ENCODE peak calls at places on chromosomes 3 and 15, in five cellular contexts. W is astrocyte, A is GM23248, M is PC-3, I is endodermal cell. P is an unnamed sample.
A peak's percentile ranks its signal among the peaks of the same experiment; 100 is the strongest.

GRCh38 chr3:172904817-172905479 is 154.4 kb downstream of the ECT2 start:
- DNase-seq in W (peak; percentile 74), A (no peak), M (no peak), I (peak; percentile 57), P (no peak)

GRCh38 chr3:130576571-130577266 is 59.7 kb downstream of the COL6A6 start:
- DNase-seq in W (peak; percentile 90), A (peak; percentile 65), M (no peak), I (no peak), P (peak; percentile 66)

GRCh38 chr3:190224466-190225185 is 97.6 kb downstream of the CLDN1 start:
- DNase-seq in W (peak; percentile 3), A (no peak), M (no peak), I (no peak), P (no peak)

GRCh38 chr3:32310336-32310735 is 71.9 kb downstream of the CMTM8 start:
- DNase-seq in W (no peak), A (no peak), M (no peak), I (no peak), P (no peak)

GRCh38 chr15:26772588-26773484 is at the start of gene GABRB3:
- DNase-seq in W (no peak), A (peak; percentile 12), M (no peak), I (peak; percentile 93), P (peak; percentile 9)

GRCh38 chr3:4850211-4850927 is 128.9 kb upstream of the BHLHE40 start:
- DNase-seq in W (peak; percentile 80), A (no peak), M (no peak), I (no peak), P (no peak)

GRCh38 chr15:31297880-31298456 is 28.7 kb upstream of the KLF13 start:
- DNase-seq in W (no peak), A (no peak), M (peak; percentile 31), I (peak; percentile 29), P (no peak)

GRCh38 chr3:71104090-71104489 is 479.4 kb downstream of the FOXP1 start:
- DNase-seq in W (peak; percentile 95), A (peak; percentile 84), M (peak; percentile 58), I (no peak), P (peak; percentile 85)

GRCh38 chr15:78298983-78299301 is 467 bp downstream of the SKIC8 start:
- DNase-seq in W (peak; percentile 18), A (peak; percentile 75), M (no peak), I (no peak), P (peak; percentile 57)

GRCh38 chr15:90142216-90143175 is 40.2 kb upstream of the IDH2 start:
- DNase-seq in W (no peak), A (no peak), M (no peak), I (no peak), P (no peak)

GRCh38 chr3:193970773-193971206 is 165.2 kb upstream of the HES1 start:
- DNase-seq in W (peak; percentile 71), A (no peak), M (peak; percentile 87), I (no peak), P (no peak)

GRCh38 chr3:99781761-99782160 is 35.9 kb upstream of the CMSS1 start:
- DNase-seq in W (peak; percentile 82), A (peak; percentile 60), M (peak; percentile 90), I (no peak), P (no peak)

GRCh38 chr3:122691195-122691594 is 10.6 kb downstream of the PARP14 start:
- DNase-seq in W (peak; percentile 79), A (peak; percentile 65), M (peak; percentile 92), I (no peak), P (peak; percentile 24)

GRCh38 chr3:88307666-88308065 is 157.9 kb downstream of the C3orf38 start:
- DNase-seq in W (no peak), A (no peak), M (no peak), I (peak; percentile 65), P (no peak)

GRCh38 chr3:36796896-36797295 is 32.5 kb upstream of the DCLK3 start:
- DNase-seq in W (peak; percentile 52), A (peak; percentile 71), M (peak; percentile 54), I (no peak), P (peak; percentile 3)
- H3K9ac ChIP-seq in W (no peak overlapping the region), A (no peak overlapping the region), M (no peak overlapping the region), I (no peak overlapping the region), P (no peak overlapping the region)

GRCh38 chr15:56948000-56948765 is 29.7 kb downstream of the TCF12 start:
- DNase-seq in W (no peak), A (no peak), M (no peak), I (no peak), P (peak; percentile 34)
- H3K9ac ChIP-seq in W (no peak overlapping the region), A (no peak overlapping the region), M (no peak overlapping the region), I (no peak overlapping the region), P (no peak overlapping the region)

GRCh38 chr15:40959331-40960141 is 6.3 kb downstream of the CHAC1 start:
- DNase-seq in W (no peak), A (no peak), M (no peak), I (no peak), P (no peak)
- H3K9ac ChIP-seq in W (no peak overlapping the region), A (no peak overlapping the region), M (no peak overlapping the region), I (no peak overlapping the region), P (no peak overlapping the region)

GRCh38 chr15:38453971-38454686 is at the start of gene FAM98B:
- DNase-seq in W (peak; percentile 83), A (peak; percentile 89), M (peak; percentile 95), I (peak; percentile 97), P (peak; percentile 95)
- H3K9ac ChIP-seq in W (peak within 1 kb of the TSS; percentile 97), A (peak within 1 kb of the TSS; percentile 94), M (peak within 1 kb of the TSS; percentile 96), I (peak within 1 kb of the TSS; percentile 91), P (peak within 1 kb of the TSS; percentile 97)

DNA sequence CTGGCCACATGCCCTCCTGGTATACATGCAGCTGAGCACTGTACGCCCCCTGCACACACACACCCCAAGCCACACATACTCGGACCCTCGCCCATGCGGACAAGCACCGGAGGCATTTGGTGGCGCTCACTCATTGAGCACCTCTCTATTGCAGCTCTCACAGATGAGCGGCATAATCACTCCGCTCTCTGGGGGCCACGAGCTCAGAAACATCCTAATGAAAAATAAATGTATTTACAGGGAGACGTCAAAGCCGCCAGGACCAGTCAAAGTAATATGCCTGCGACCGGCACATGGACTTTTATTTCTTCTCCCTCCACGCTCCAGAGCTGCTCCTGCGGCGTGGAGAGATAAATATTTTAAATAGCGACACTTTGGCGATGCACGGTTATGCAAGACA is 48.3 kb downstream of the CACNA2D2 start:
- DNase-seq in W (no peak), A (no peak), M (no peak), I (no peak), P (no peak)
- H3K9ac ChIP-seq in W (no peak overlapping the region), A (no peak overlapping the region), M (no peak overlapping the region), I (no peak overlapping the region), P (no peak overlapping the region)

GRCh38 chr15:74785716-74786032 is 3.8 kb downstream of the CSK start:
- DNase-seq in W (no peak), A (no peak), M (no peak), I (no peak), P (no peak)

GRCh38 chr15:74783072-74783807 is 1.4 kb downstream of the CSK start:
- DNase-seq in W (no peak), A (peak; percentile 49), M (no peak), I (peak; percentile 64), P (peak; percentile 50)

GRCh38 chr15:74783808-74784175 is 1.9 kb downstream of the CSK start:
- DNase-seq in W (no peak), A (no peak), M (no peak), I (no peak), P (no peak)

GRCh38 chr15:74784854-74785715 is 3.2 kb downstream of the CSK start:
- DNase-seq in W (no peak), A (no peak), M (no peak), I (no peak), P (no peak)

DNA sequence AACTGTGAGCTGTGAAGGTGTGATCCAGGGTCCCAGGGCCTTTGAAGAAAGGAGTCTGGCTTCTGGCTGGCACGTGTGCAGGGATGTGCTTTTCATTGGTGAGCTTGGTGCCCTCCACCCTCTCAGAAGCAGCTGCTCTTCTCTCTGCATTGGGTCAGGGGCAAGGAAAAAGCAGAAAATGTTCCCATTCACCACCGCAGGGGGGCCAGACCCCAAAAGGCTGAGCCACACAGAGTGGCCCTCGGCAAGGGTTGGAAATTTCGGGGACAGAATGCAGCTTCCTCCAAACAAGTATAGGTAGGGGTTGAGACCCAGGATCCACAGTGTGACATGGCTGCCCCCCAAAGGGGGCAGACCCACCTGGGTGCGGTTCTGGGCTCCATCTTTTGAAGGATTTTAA is 2.5 kb downstream of the CSK start:
- DNase-seq in W (no peak), A (no peak), M (no peak), I (no peak), P (no peak)
- H3K9ac ChIP-seq in W (no peak overlapping the region), A (no peak overlapping the region), M (no peak overlapping the region), I (no peak overlapping the region), P (no peak overlapping the region)

DNA sequence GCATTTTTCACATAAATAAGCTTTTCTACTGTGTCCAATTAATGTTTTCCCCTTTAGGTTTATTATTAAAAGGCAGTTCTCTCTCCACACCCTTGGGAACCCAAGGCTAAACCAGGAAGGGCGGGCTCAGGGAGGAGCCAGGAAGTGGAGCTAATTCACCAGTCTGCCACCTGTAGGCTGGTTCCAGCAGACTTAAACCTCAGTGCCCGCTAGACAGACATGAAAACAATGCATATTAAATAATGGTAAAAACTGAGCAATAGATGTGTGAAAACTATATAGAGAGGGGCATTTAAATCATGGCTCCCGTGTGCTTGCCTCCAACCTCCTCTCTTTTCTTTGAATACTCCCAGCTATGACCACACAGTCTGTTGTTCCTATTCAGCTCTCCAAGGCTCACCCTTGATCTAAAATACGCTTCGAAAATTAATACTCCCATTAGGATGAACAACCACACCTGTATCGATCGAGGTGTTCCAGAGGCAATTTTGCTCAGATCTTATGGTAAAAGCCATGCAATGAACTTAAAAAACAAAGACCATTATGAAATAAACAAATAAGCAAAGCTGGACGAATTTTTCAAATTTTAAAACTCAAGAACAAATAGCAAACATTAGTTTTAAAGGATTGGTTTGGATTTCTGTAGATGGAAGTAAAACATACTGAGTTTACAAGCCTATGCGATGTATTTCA is 253.3 kb downstream of the TJP1 start:
- DNase-seq in W (no peak), A (peak; percentile 5), M (peak; percentile 70), I (peak; percentile 78), P (no peak)
- H3K9ac ChIP-seq in W (no peak overlapping the region), A (no peak overlapping the region), M (no peak overlapping the region), I (no peak overlapping the region), P (no peak overlapping the region)

GRCh38 chr15:35689266-35689665 is 143.3 kb upstream of the DPH6 start:
- DNase-seq in W (no peak), A (no peak), M (no peak), I (no peak), P (no peak)
- H3K9ac ChIP-seq in W (no peak overlapping the region), A (no peak overlapping the region), M (no peak overlapping the region), I (no peak overlapping the region), P (no peak overlapping the region)

DNA sequence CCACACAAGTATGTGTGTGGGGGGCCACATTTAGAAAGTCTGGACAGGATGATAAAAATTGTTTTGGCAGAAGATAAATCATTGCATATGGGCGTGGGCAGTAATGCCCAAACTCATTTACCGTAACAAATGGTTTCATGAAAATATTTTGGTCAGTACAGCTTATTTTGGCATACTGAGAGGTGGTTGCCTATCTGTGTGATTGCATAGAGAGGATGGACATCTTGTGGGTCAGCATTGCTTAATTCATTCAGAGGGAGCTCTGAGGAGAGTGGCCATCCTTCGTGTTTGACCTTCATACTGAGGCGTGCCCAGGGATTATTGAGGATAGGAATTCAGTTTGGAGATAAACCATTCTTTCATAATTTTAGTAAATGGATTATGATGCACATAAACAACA is 162.5 kb downstream of the GAP43 start:
- DNase-seq in W (peak; percentile 75), A (peak; percentile 32), M (no peak), I (no peak), P (peak; percentile 44)
- H3K9ac ChIP-seq in W (peak overlapping the region; percentile 99), A (peak overlapping the region; percentile 96), M (peak overlapping the region; percentile 94), I (no peak overlapping the region), P (no peak overlapping the region)

P was measured in adipocyte.